ENCODE peak calls at places on chromosome 22, in nine cellular contexts. Q is uterus, A is tibial nerve, N is ovary, D is stomach, R is NB4, L is adrenal gland, Z is upper lobe of left lung, O is Peyer's patch. H is an unnamed sample.

GRCh38 chr22:46537946-46538815 is 761 bp upstream of the CELSR1 start:
- DNase-seq in N (no peak), Z (peak), R (peak), O (no peak), D (no peak), A (no peak), Q (no peak), L (no peak), H (no peak)

GRCh38 chr22:25113316-25113721 is 86.3 kb upstream of the CRYBB3 start:
- DNase-seq in A (no peak), R (no peak), D (peak), L (peak), Z (no peak), O (no peak), N (no peak), Q (no peak), H (no peak)

GRCh38 chr22:19799322-19800190 is 39.0 kb downstream of the TBX1 start:
- DNase-seq in D (no peak), R (no peak), Z (peak), O (no peak), Q (peak), L (no peak), A (peak), N (peak), H (peak)

GRCh38 chr22:27004434-27004833 is 347.0 kb downstream of the MIAT start:
- DNase-seq in A (no peak), R (no peak), L (no peak), N (no peak), D (no peak), Q (no peak), O (no peak), Z (no peak), H (no peak)

GRCh38 chr22:18088825-18089568 is 11.2 kb downstream of the PEX26 start:
- DNase-seq in L (peak), D (no peak), Q (no peak), Z (no peak), R (no peak), N (no peak), A (no peak), O (peak), H (no peak)

GRCh38 chr22:20172038-20172613 is 21.3 kb upstream of the CCDC188 start:
- DNase-seq in N (no peak), Z (peak), D (no peak), Q (no peak), L (no peak), R (no peak), O (no peak), A (no peak), H (no peak)

GRCh38 chr22:47687776-47688175 is 925.3 kb downstream of the TBC1D22A start:
- DNase-seq in Z (no peak), D (no peak), N (no peak), O (no peak), L (no peak), R (no peak), A (no peak), Q (no peak), H (no peak)

GRCh38 chr22:24703101-24703500 is 71.4 kb downstream of the PIWIL3 start:
- DNase-seq in Q (no peak), A (no peak), N (peak), D (peak), Z (peak), O (no peak), R (no peak), L (peak), H (no peak)

GRCh38 chr22:19213496-19214473 is 35.2 kb upstream of the SLC25A1 start:
- DNase-seq in R (no peak), D (no peak), L (no peak), O (no peak), Z (no peak), N (no peak), Q (no peak), A (no peak), H (no peak)

GRCh38 chr22:47814474-47814873 is 1052.0 kb downstream of the TBC1D22A start:
- DNase-seq in R (no peak), D (no peak), Z (no peak), N (no peak), A (no peak), L (no peak), Q (no peak), O (no peak), H (no peak)

GRCh38 chr22:41367680-41368542 is 13.8 kb upstream of the TEF start:
- DNase-seq in Q (peak), N (peak), O (no peak), R (no peak), L (peak), A (peak), Z (no peak), D (peak), H (no peak)

GRCh38 chr22:27993774-27994350 is 74.8 kb upstream of the PITPNB start:
- DNase-seq in O (no peak), R (no peak), D (no peak), A (no peak), N (peak), L (no peak), Z (no peak), Q (no peak), H (no peak)

GRCh38 chr22:46693634-46694422 is 44.2 kb downstream of the CERK start:
- DNase-seq in O (no peak), Q (no peak), N (no peak), R (no peak), L (no peak), Z (no peak), D (no peak), A (no peak), H (no peak)

GRCh38 chr22:28955817-28956216 is 72.4 kb downstream of the ZNRF3 start:
- DNase-seq in L (no peak), R (peak), O (peak), Q (no peak), D (peak), A (no peak), Z (no peak), N (no peak), H (no peak)

GRCh38 chr22:17773606-17774205 is 563 bp downstream of the BID start:
- DNase-seq in N (peak), L (no peak), Q (peak), D (peak), Z (peak), O (peak), R (peak), A (no peak), H (peak)

GRCh38 chr22:22666307-22667091 is 22.1 kb downstream of the GGTLC2 start:
- DNase-seq in D (peak), N (no peak), Z (no peak), Q (no peak), R (peak), L (peak), A (no peak), O (peak), H (no peak)

GRCh38 chr22:30212363-30212995 is 34.1 kb downstream of the LIF start:
- DNase-seq in O (no peak), D (peak), A (peak), R (peak), N (no peak), Z (no peak), L (peak), Q (peak), H (peak)

GRCh38 chr22:47625531-47626427 is 863.3 kb downstream of the TBC1D22A start:
- DNase-seq in A (no peak), L (no peak), D (no peak), Z (no peak), R (no peak), N (peak), O (no peak), Q (no peak), H (no peak)

GRCh38 chr22:23215294-23216204 is 35.2 kb downstream of the BCR start:
- DNase-seq in Q (no peak), Z (no peak), A (no peak), D (peak), O (no peak), L (peak), R (peak), N (peak), H (no peak)

GRCh38 chr22:28179392-28179791 is 260.3 kb upstream of the PITPNB start:
- DNase-seq in Z (no peak), L (no peak), D (no peak), A (no peak), N (no peak), Q (no peak), O (no peak), R (no peak), H (no peak)

GRCh38 chr22:17086750-17087149 is 1.9 kb downstream of the IL17RA start:
- DNase-seq in Q (no peak), A (no peak), L (no peak), D (no peak), O (no peak), R (peak), N (no peak), Z (no peak), H (no peak)

GRCh38 chr22:23714596-23715588 is 24.1 kb downstream of the RGL4 start:
- DNase-seq in D (no peak), Z (peak), L (no peak), N (no peak), R (no peak), O (no peak), Q (no peak), A (no peak), H (no peak)

GRCh38 chr22:32949719-32950118 is 108.5 kb downstream of the SYN3 start:
- DNase-seq in R (no peak), A (no peak), O (no peak), Z (no peak), Q (no peak), N (no peak), L (peak), D (no peak), H (no peak)

GRCh38 chr22:17336061-17336460 is 33.2 kb upstream of the CECR2 start:
- DNase-seq in A (no peak), O (no peak), Q (no peak), R (peak), D (no peak), Z (no peak), L (no peak), N (no peak), H (no peak)

GRCh38 chr22:42459273-42460040 is 27.3 kb upstream of the NFAM1 start:
- DNase-seq in N (no peak), D (no peak), Q (no peak), A (no peak), R (no peak), L (no peak), O (no peak), Z (no peak), H (no peak)

GRCh38 chr22:20136603-20136873 is 4.9 kb downstream of the ZDHHC8 start:
- DNase-seq in N (no peak), L (no peak), Q (no peak), Z (no peak), R (no peak), O (no peak), D (no peak), A (no peak), H (no peak)

GRCh38 chr22:19865141-19865829 is 10.6 kb upstream of the GNB1L start:
- DNase-seq in D (no peak), A (no peak), Q (no peak), N (no peak), O (no peak), L (no peak), R (no peak), Z (no peak), H (no peak)

GRCh38 chr22:46355996-46356471 is 20.5 kb downstream of the TRMU start:
- DNase-seq in Z (peak), L (no peak), R (no peak), Q (no peak), D (no peak), A (no peak), N (no peak), O (no peak), H (no peak)

GRCh38 chr22:31451709-31452571 is 37.7 kb downstream of the EIF4ENIF1 start:
- DNase-seq in N (no peak), Q (no peak), Z (no peak), R (peak), A (no peak), L (no peak), O (no peak), D (no peak), H (peak)

GRCh38 chr22:46068908-46069481 is 81.3 kb upstream of the PPARA start:
- DNase-seq in Z (no peak), R (peak), A (no peak), Q (peak), L (peak), N (peak), D (peak), O (no peak), H (no peak)

GRCh38 chr22:26435327-26436093 is 6.5 kb downstream of the ASPHD2 start:
- DNase-seq in L (no peak), O (no peak), A (no peak), R (peak), Z (no peak), N (no peak), Q (no peak), D (no peak), H (no peak)

GRCh38 chr22:36411589-36412258 is 24.0 kb upstream of the MYH9 start:
- DNase-seq in L (no peak), A (no peak), D (no peak), R (no peak), Q (no peak), N (no peak), O (no peak), Z (no peak), H (no peak)
- TF ChIP-seq POLR2A in L (no peak), A (no peak), D (no peak), R (no peak), Q (no peak), N (no peak), O (no peak), Z (no peak), H (no peak)

GRCh38 chr22:38861927-38862326 is 10.1 kb downstream of the CBX6 start:
- DNase-seq in Q (no peak), N (no peak), R (no peak), O (no peak), L (no peak), Z (no peak), D (no peak), A (no peak), H (no peak)
- TF ChIP-seq POLR2A in Q (no peak), N (no peak), R (no peak), O (no peak), L (no peak), Z (no peak), D (no peak), A (no peak), H (no peak)

GRCh38 chr22:50581950-50582561 is 593 bp downstream of the CHKB start:
- DNase-seq in R (peak), Z (no peak), O (peak), L (no peak), Q (no peak), D (no peak), N (no peak), A (no peak), H (no peak)

GRCh38 chr22:50581031-50581949 is 1.4 kb downstream of the CHKB start:
- DNase-seq in A (no peak), O (no peak), Q (no peak), L (no peak), R (peak), N (no peak), Z (no peak), D (no peak), H (no peak)

GRCh38 chr22:50584106-50585096 is 1.8 kb upstream of the CHKB start:
- DNase-seq in N (no peak), D (no peak), O (no peak), Q (no peak), L (no peak), Z (no peak), R (no peak), A (no peak), H (no peak)

GRCh38 chr22:50583294-50583865 is 731 bp upstream of the CHKB start:
- DNase-seq in Z (no peak), L (no peak), R (no peak), N (no peak), Q (no peak), O (no peak), D (no peak), A (no peak), H (no peak)

GRCh38 chr22:50582562-50583293 is at the start of gene CHKB:
- DNase-seq in Q (peak), Z (peak), N (peak), D (peak), R (peak), O (peak), L (peak), A (peak), H (peak)
- TF ChIP-seq POLR2A in Q (peak), Z (no peak), N (peak), D (peak), R (peak), O (peak), L (peak), A (peak), H (peak)

GRCh38 chr22:43474161-43475101 is 62.6 kb downstream of the MPPED1 start:
- DNase-seq in N (no peak), R (peak), O (no peak), D (no peak), Q (no peak), L (no peak), Z (no peak), A (no peak), H (no peak)
- TF ChIP-seq POLR2A in N (no peak), R (no peak), O (no peak), D (no peak), Q (no peak), L (no peak), Z (no peak), A (no peak), H (no peak)